ENCODE peak calls at places on chromosome 13, in six cellular contexts. One of them, this sample, is unnamed.
A peak's percentile ranks its signal among the peaks of the same experiment; 100 is the strongest.

GRCh38 chr13:44903596-44903995 is 85.7 kb downstream of the NUFIP1 start:
- DNase-seq in NCI-H1092: no peak
- DNase-seq in left cardiac atrium: peak; percentile 84
- DNase-seq in T-helper 1 cell: no peak
- DNase-seq in mesothelial cell of epicardium: no peak
- DNase-seq in GM04504: peak; percentile 90
- DNase-seq in this sample: no peak

GRCh38 chr13:99959127-99959529 is 12.4 kb downstream of the ZIC5 start:
- DNase-seq in NCI-H1092: no peak
- DNase-seq in left cardiac atrium: no peak
- DNase-seq in T-helper 1 cell: no peak
- DNase-seq in mesothelial cell of epicardium: no peak
- DNase-seq in GM04504: no peak
- DNase-seq in this sample: no peak

GRCh38 chr13:43127103-43127817 is 103.9 kb downstream of the DNAJC15 start:
- DNase-seq in NCI-H1092: no peak
- DNase-seq in left cardiac atrium: peak; percentile 24
- DNase-seq in T-helper 1 cell: no peak
- DNase-seq in mesothelial cell of epicardium: no peak
- DNase-seq in GM04504: no peak
- DNase-seq in this sample: peak; percentile 41

GRCh38 chr13:91375119-91375729 is 23.2 kb upstream of the GPC5 start:
- DNase-seq in NCI-H1092: no peak
- DNase-seq in left cardiac atrium: no peak
- DNase-seq in T-helper 1 cell: no peak
- DNase-seq in mesothelial cell of epicardium: no peak
- DNase-seq in GM04504: no peak
- DNase-seq in this sample: no peak

GRCh38 chr13:109819851-109820250 is 33.5 kb upstream of the IRS2 start:
- DNase-seq in NCI-H1092: no peak
- DNase-seq in left cardiac atrium: no peak
- DNase-seq in T-helper 1 cell: no peak
- DNase-seq in mesothelial cell of epicardium: no peak
- DNase-seq in GM04504: no peak
- DNase-seq in this sample: no peak

GRCh38 chr13:48542581-48543341 is 9.9 kb upstream of the RCBTB2 start:
- DNase-seq in NCI-H1092: peak; percentile 71
- DNase-seq in left cardiac atrium: peak; percentile 45
- DNase-seq in T-helper 1 cell: no peak
- DNase-seq in mesothelial cell of epicardium: no peak
- DNase-seq in GM04504: no peak
- DNase-seq in this sample: no peak

GRCh38 chr13:26707122-26708006 is 53.2 kb downstream of the GPR12 start:
- DNase-seq in NCI-H1092: peak; percentile 63
- DNase-seq in left cardiac atrium: no peak
- DNase-seq in T-helper 1 cell: no peak
- DNase-seq in mesothelial cell of epicardium: no peak
- DNase-seq in GM04504: peak; percentile 22
- DNase-seq in this sample: peak; percentile 78

GRCh38 chr13:64725492-64725891 is 2504.6 kb downstream of the PCDH9 start:
- DNase-seq in NCI-H1092: no peak
- DNase-seq in left cardiac atrium: no peak
- DNase-seq in T-helper 1 cell: no peak
- DNase-seq in mesothelial cell of epicardium: no peak
- DNase-seq in GM04504: no peak
- DNase-seq in this sample: no peak

GRCh38 chr13:74064805-74065204 is 69.4 kb downstream of the KLF12 start:
- DNase-seq in NCI-H1092: no peak
- DNase-seq in left cardiac atrium: no peak
- DNase-seq in T-helper 1 cell: no peak
- DNase-seq in mesothelial cell of epicardium: no peak
- DNase-seq in GM04504: no peak
- DNase-seq in this sample: no peak

GRCh38 chr13:25429466-25429865 is 57.7 kb downstream of the ATP8A2 start:
- DNase-seq in NCI-H1092: no peak
- DNase-seq in left cardiac atrium: no peak
- DNase-seq in T-helper 1 cell: no peak
- DNase-seq in mesothelial cell of epicardium: no peak
- DNase-seq in GM04504: no peak
- DNase-seq in this sample: no peak

GRCh38 chr13:26433776-26434175 is 123.7 kb upstream of the WASF3 start:
- DNase-seq in NCI-H1092: no peak
- DNase-seq in left cardiac atrium: no peak
- DNase-seq in T-helper 1 cell: no peak
- DNase-seq in mesothelial cell of epicardium: no peak
- DNase-seq in GM04504: no peak
- DNase-seq in this sample: no peak

GRCh38 chr13:95684463-95684862 is 7.5 kb downstream of the DNAJC3 start:
- DNase-seq in NCI-H1092: no peak
- DNase-seq in left cardiac atrium: no peak
- DNase-seq in T-helper 1 cell: no peak
- DNase-seq in mesothelial cell of epicardium: no peak
- DNase-seq in GM04504: no peak
- DNase-seq in this sample: no peak

GRCh38 chr13:111397202-111397880 is 76.9 kb downstream of the TEX29 start:
- DNase-seq in NCI-H1092: no peak
- DNase-seq in left cardiac atrium: no peak
- DNase-seq in T-helper 1 cell: no peak
- DNase-seq in mesothelial cell of epicardium: peak; percentile 31
- DNase-seq in GM04504: no peak
- DNase-seq in this sample: no peak

GRCh38 chr13:47190696-47191095 is 293.8 kb upstream of the HTR2A start:
- DNase-seq in NCI-H1092: no peak
- DNase-seq in left cardiac atrium: no peak
- DNase-seq in T-helper 1 cell: no peak
- DNase-seq in mesothelial cell of epicardium: no peak
- DNase-seq in GM04504: no peak
- DNase-seq in this sample: no peak

GRCh38 chr13:80033286-80033685 is 307.6 kb downstream of the SPRY2 start:
- DNase-seq in NCI-H1092: no peak
- DNase-seq in left cardiac atrium: no peak
- DNase-seq in T-helper 1 cell: no peak
- DNase-seq in mesothelial cell of epicardium: no peak
- DNase-seq in GM04504: no peak
- DNase-seq in this sample: no peak

GRCh38 chr13:43014162-43014561 is 9.2 kb upstream of the DNAJC15 start:
- DNase-seq in NCI-H1092: no peak
- DNase-seq in left cardiac atrium: no peak
- DNase-seq in T-helper 1 cell: no peak
- DNase-seq in mesothelial cell of epicardium: no peak
- DNase-seq in GM04504: no peak
- DNase-seq in this sample: peak; percentile 33

GRCh38 chr13:111476197-111476596 is 155.8 kb downstream of the TEX29 start:
- DNase-seq in NCI-H1092: no peak
- DNase-seq in left cardiac atrium: no peak
- DNase-seq in T-helper 1 cell: no peak
- DNase-seq in mesothelial cell of epicardium: no peak
- DNase-seq in GM04504: no peak
- DNase-seq in this sample: no peak

GRCh38 chr13:45548281-45548680 is 67.3 kb downstream of the ERICH6B start:
- DNase-seq in NCI-H1092: no peak
- DNase-seq in left cardiac atrium: no peak
- DNase-seq in T-helper 1 cell: no peak
- DNase-seq in mesothelial cell of epicardium: no peak
- DNase-seq in GM04504: no peak
- DNase-seq in this sample: no peak

GRCh38 chr13:32168136-32168535 is 136.6 kb downstream of the FRY start:
- DNase-seq in NCI-H1092: no peak
- DNase-seq in left cardiac atrium: no peak
- DNase-seq in T-helper 1 cell: no peak
- DNase-seq in mesothelial cell of epicardium: no peak
- DNase-seq in GM04504: no peak
- DNase-seq in this sample: no peak

GRCh38 chr13:31749929-31750328 is 10.6 kb downstream of the RXFP2 start:
- DNase-seq in NCI-H1092: no peak
- DNase-seq in left cardiac atrium: no peak
- DNase-seq in T-helper 1 cell: no peak
- DNase-seq in mesothelial cell of epicardium: no peak
- DNase-seq in GM04504: peak; percentile 91
- DNase-seq in this sample: no peak

GRCh38 chr13:95535243-95535642 is 17.3 kb upstream of the CLDN10 start:
- DNase-seq in NCI-H1092: no peak
- DNase-seq in left cardiac atrium: no peak
- DNase-seq in T-helper 1 cell: no peak
- DNase-seq in mesothelial cell of epicardium: no peak
- DNase-seq in GM04504: peak; percentile 9
- DNase-seq in this sample: no peak

GRCh38 chr13:23505007-23505406 is 65.2 kb upstream of the TNFRSF19 start:
- DNase-seq in NCI-H1092: no peak
- DNase-seq in left cardiac atrium: no peak
- DNase-seq in T-helper 1 cell: no peak
- DNase-seq in mesothelial cell of epicardium: no peak
- DNase-seq in GM04504: no peak
- DNase-seq in this sample: no peak

GRCh38 chr13:29162638-29163037 is 342.5 kb downstream of the MTUS2 start:
- DNase-seq in NCI-H1092: no peak
- DNase-seq in left cardiac atrium: no peak
- DNase-seq in T-helper 1 cell: no peak
- DNase-seq in mesothelial cell of epicardium: no peak
- DNase-seq in GM04504: peak; percentile 18
- DNase-seq in this sample: no peak

GRCh38 chr13:113105032-113105993 is at the start of gene F7:
- DNase-seq in NCI-H1092: no peak
- DNase-seq in left cardiac atrium: no peak
- DNase-seq in T-helper 1 cell: no peak
- DNase-seq in mesothelial cell of epicardium: no peak
- DNase-seq in GM04504: no peak
- DNase-seq in this sample: no peak

GRCh38 chr13:40777166-40777956 is 6.4 kb upstream of the MRPS31 start:
- DNase-seq in NCI-H1092: peak; percentile 26
- DNase-seq in left cardiac atrium: no peak
- DNase-seq in T-helper 1 cell: no peak
- DNase-seq in mesothelial cell of epicardium: no peak
- DNase-seq in GM04504: no peak
- DNase-seq in this sample: peak; percentile 87

GRCh38 chr13:101965096-101965495 is 436.8 kb downstream of the FGF14 start:
- DNase-seq in NCI-H1092: no peak
- DNase-seq in left cardiac atrium: no peak
- DNase-seq in T-helper 1 cell: no peak
- DNase-seq in mesothelial cell of epicardium: no peak
- DNase-seq in GM04504: no peak
- DNase-seq in this sample: no peak

GRCh38 chr13:24923305-24923640 is 159.3 kb downstream of the RNF17 start:
- DNase-seq in NCI-H1092: no peak
- DNase-seq in left cardiac atrium: no peak
- DNase-seq in T-helper 1 cell: no peak
- DNase-seq in mesothelial cell of epicardium: no peak
- DNase-seq in GM04504: peak; percentile 48
- DNase-seq in this sample: peak; percentile 7

GRCh38 chr13:111117961-111118360 is 2.9 kb downstream of the ARHGEF7 start:
- DNase-seq in NCI-H1092: no peak
- DNase-seq in left cardiac atrium: no peak
- DNase-seq in T-helper 1 cell: no peak
- DNase-seq in mesothelial cell of epicardium: no peak
- DNase-seq in GM04504: no peak
- DNase-seq in this sample: no peak

This sample was measured in NCI-H1694 treated with DMSO at 0.1 percent for 48 hours.